ENCODE peak calls at places on chromosomes 7 and 10, in six cellular contexts. V is breast epithelium; F is mammary epithelial cell; S is heart left ventricle; B is right lobe of liver; P is CD4-positive, alpha-beta T cell. T is an unnamed sample.

GRCh38 chr7:155870334-155871180 is 58.3 kb upstream of the SHH start:
- DNase-seq in S (peak; percentile 40), V (no peak), F (no peak), B (no peak), P (no peak), T (peak; percentile 23)

GRCh38 chr10:119449760-119450461 is 92.6 kb downstream of the RGS10 start:
- DNase-seq in V (peak; percentile 62), S (peak; percentile 79), P (no peak), B (no peak), F (peak; percentile 39), T (peak; percentile 79)

GRCh38 chr7:6162331-6162620 is 110.1 kb downstream of the CYTH3 start:
- DNase-seq in B (no peak), P (no peak), F (no peak), S (peak; percentile 85), V (no peak), T (peak; percentile 64)

GRCh38 chr7:122684504-122684903 is 14.4 kb downstream of the RNF133 start:
- DNase-seq in B (no peak), P (no peak), F (no peak), V (no peak), S (no peak), T (no peak)

GRCh38 chr7:106114735-106115383 is 2.7 kb upstream of the SYPL1 start:
- DNase-seq in F (no peak), P (peak; percentile 18), V (no peak), B (no peak), S (no peak), T (no peak)

GRCh38 chr10:124174673-124175645 is 81.6 kb upstream of the CHST15 start:
- DNase-seq in P (no peak), B (no peak), S (no peak), V (no peak), F (no peak), T (no peak)

GRCh38 chr7:144957998-144958397 is 122.1 kb upstream of the TPK1 start:
- DNase-seq in P (no peak), F (no peak), B (no peak), S (no peak), V (no peak), T (no peak)

GRCh38 chr7:136069840-136070529 is 92.8 kb upstream of the MTPN start:
- DNase-seq in S (no peak), V (no peak), P (no peak), F (no peak), B (no peak), T (no peak)

GRCh38 chr7:95950698-95951097 is 178.3 kb downstream of the DYNC1I1 start:
- DNase-seq in P (no peak), B (no peak), V (no peak), F (peak; percentile 25), S (no peak), T (no peak)

GRCh38 chr7:34673066-34673465 is 15.0 kb downstream of the NPSR1 start:
- DNase-seq in V (no peak), F (no peak), S (no peak), B (no peak), P (no peak), T (no peak)

GRCh38 chr10:26269754-26270153 is 53.2 kb downstream of the GAD2 start:
- DNase-seq in P (no peak), F (no peak), V (no peak), B (no peak), S (no peak), T (no peak)

GRCh38 chr10:131755200-131755599 is 145.6 kb upstream of the PPP2R2D start:
- DNase-seq in B (no peak), V (no peak), S (no peak), P (no peak), F (no peak), T (no peak)

GRCh38 chr7:131170440-131171105 is 157.1 kb upstream of the MKLN1 start:
- DNase-seq in S (no peak), B (no peak), P (no peak), F (no peak), V (no peak), T (no peak)

GRCh38 chr7:86788948-86789347 is 145.2 kb downstream of the GRM3 start:
- DNase-seq in F (no peak), B (no peak), S (no peak), P (no peak), V (no peak), T (no peak)

GRCh38 chr7:134778941-134779740 is at the start of gene CALD1:
- DNase-seq in B (peak; percentile 41), S (peak; percentile 66), F (peak; percentile 99), V (peak; percentile 66), P (no peak), T (peak; percentile 59)

GRCh38 chr7:98170944-98171343 is 40.3 kb upstream of the BHLHA15 start:
- DNase-seq in B (no peak), S (no peak), P (no peak), F (no peak), V (no peak), T (no peak)

GRCh38 chr10:104122273-104123107 is 519 bp downstream of the SFR1 start:
- DNase-seq in B (peak; percentile 22), S (no peak), P (no peak), F (no peak), V (no peak), T (no peak)

GRCh38 chr7:159083001-159083697 is 61.5 kb downstream of the VIPR2 start:
- DNase-seq in P (no peak), S (peak; percentile 61), F (no peak), B (no peak), V (peak; percentile 22), T (no peak)

GRCh38 chr10:34954142-34954541 is 136.0 kb downstream of the CUL2 start:
- DNase-seq in P (no peak), S (no peak), V (peak; percentile 91), B (no peak), F (peak; percentile 81), T (no peak)

GRCh38 chr7:29189743-29190201 is 4.8 kb upstream of the CHN2 start:
- DNase-seq in V (peak; percentile 55), P (peak; percentile 35), S (peak; percentile 77), B (peak; percentile 79), F (peak; percentile 34), T (peak; percentile 55)

GRCh38 chr7:116644628-116645027 is 27.4 kb upstream of the MET start:
- DNase-seq in P (no peak), F (no peak), V (no peak), B (no peak), S (no peak), T (no peak)

GRCh38 chr7:139635521-139636240 is 112.2 kb downstream of the CLEC2L start:
- DNase-seq in P (peak; percentile 48), S (no peak), V (no peak), F (no peak), B (no peak), T (no peak)

DNA sequence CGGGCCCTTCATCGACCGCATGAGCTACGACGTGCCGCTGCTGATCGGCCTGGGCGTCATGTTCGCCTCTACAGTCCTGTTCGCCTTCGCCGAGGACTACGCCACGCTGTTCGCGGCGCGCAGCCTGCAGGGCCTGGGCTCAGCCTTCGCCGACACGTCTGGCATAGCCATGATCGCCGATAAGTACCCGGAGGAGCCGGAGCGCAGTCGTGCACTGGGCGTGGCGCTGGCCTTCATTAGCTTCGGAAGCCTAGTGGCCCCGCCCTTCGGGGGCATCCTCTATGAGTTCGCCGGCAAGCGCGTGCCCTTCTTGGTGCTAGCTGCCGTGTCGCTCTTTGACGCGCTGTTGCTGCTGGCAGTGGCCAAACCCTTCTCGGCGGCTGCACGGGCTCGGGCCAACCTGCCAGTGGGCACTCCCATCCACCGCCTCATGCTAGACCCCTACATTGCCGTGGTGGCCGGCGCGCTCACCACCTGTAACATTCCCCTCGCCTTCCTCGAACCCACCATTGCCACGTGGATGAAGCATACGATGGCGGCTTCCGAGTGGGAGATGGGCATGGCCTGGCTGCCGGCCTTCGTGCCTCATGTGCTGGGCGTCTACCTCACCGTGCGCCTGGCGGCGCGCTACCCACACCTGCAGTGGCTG is 1.2 kb downstream of the SLC18A3 start:
- DNase-seq in B (no peak), S (no peak), F (no peak), P (no peak), V (peak; percentile 38), T (no peak)
- H3K27me3 ChIP-seq in B (peaks cover 7% of the 10 kb centered on the region), S (peaks cover 93% of the 10 kb centered on the region), F (peaks cover 68% of the 10 kb centered on the region), P (peaks cover 80% of the 10 kb centered on the region), V (peaks cover 7% of the 10 kb centered on the region), T (peaks cover 94% of the 10 kb centered on the region)

DNA sequence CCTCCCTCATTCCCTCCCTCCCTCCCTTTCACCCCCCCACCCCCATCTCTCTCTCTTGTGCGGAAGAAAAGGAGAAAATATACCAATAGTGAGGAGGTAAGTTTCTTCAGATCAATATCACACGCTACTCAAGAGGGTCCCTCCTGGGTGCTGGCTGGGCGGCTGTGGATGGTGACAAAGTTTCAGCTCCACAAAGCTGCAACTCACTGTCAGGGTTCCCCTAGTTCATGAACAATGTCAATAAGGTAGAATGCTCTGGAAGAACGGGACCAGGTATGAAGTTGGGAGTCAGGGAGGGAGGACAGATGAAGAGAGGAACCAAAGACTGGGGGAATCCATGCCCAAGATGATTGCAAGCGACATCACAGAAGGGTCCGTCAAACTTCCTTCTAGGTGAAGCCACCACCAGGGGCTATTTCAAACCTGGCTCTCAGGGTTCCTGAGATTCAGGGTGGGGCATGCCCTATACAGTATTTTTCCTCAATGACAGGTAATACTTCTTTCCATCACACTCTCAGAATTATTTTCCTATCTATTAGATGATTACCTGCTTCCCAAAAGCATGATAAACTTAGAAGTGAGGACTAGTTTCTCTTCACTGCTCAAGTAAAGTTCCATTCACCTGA is 1.4 kb upstream of the PDE1C start:
- DNase-seq in P (no peak), F (no peak), V (no peak), S (no peak), B (no peak), T (no peak)
- TF ChIP-seq CTCF in P (no peak), F (peak; percentile 11), V (no peak), S (no peak), B (no peak), T (no peak)

GRCh38 chr7:142867398-142868187 is 12.7 kb downstream of the EPHB6 start:
- DNase-seq in F (no peak), P (no peak), B (no peak), V (no peak), S (peak; percentile 42), T (no peak)
- H3K27ac ChIP-seq in F (no peak overlapping the region), P (no peak overlapping the region), B (no peak overlapping the region), V (no peak overlapping the region), S (no peak overlapping the region), T (no peak overlapping the region)

GRCh38 chr7:123788584-123788983 is 39.8 kb upstream of the WASL start:
- DNase-seq in P (no peak), V (no peak), S (no peak), F (no peak), B (no peak), T (no peak)

GRCh38 chr7:123792547-123792946 is 43.7 kb upstream of the WASL start:
- DNase-seq in F (no peak), V (no peak), P (no peak), S (no peak), B (no peak), T (no peak)

GRCh38 chr7:123789200-123789784 is 40.5 kb upstream of the WASL start:
- DNase-seq in P (no peak), S (no peak), V (no peak), B (no peak), F (no peak), T (no peak)

GRCh38 chr7:123789817-123790216 is 41.0 kb upstream of the WASL start:
- DNase-seq in S (no peak), F (peak; percentile 62), B (no peak), P (no peak), V (no peak), T (no peak)

DNA sequence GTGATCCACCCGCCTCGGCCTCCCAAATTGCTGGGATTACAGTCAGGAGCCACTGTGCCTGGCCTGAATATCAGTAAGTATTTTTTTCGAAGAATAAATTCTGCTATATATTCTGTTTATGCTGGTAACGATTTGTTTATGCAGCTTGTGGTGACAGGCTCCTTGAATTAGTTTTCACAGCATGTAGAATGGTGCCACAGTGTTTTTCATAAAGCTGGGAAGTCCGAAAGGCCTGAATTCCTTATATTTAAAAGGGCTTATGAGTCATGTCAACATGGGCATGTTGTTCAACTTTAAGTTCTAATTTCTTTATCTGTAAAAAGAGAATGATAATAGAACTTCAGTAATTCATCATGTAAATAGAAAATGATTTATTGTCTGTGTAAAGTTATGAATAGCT is 42.2 kb upstream of the WASL start:
- DNase-seq in F (no peak), S (no peak), P (no peak), V (no peak), B (no peak), T (no peak)
- H3K27me3 ChIP-seq in F (no peaks in the 10 kb centered on the region), S (no peaks in the 10 kb centered on the region), P (no peaks in the 10 kb centered on the region), V (no peaks in the 10 kb centered on the region), B (no peaks in the 10 kb centered on the region), T (no peaks in the 10 kb centered on the region)